ENCODE peak calls at places on chromosomes 13 and 19, in seven cellular contexts. One of them, this sample, is unnamed.

GRCh38 chr19:41821003-41821735 is 23.3 kb downstream of the LYPD4 start:
- DNase-seq in psoas muscle: no peak
- DNase-seq in anterior cingulate cortex: no peak
- DNase-seq in stimulated activated CD4-positive, alpha-beta T cell treated with anti-CD3 and anti-CD28 coated beads, Interleukin-15, amount 100 ng/mL, for 1 hour: no peak
- DNase-seq in RWPE2: no peak
- DNase-seq in ELF-1: peak; percentile 51
- DNase-seq in NCI-H446 treated with DMSO at 0.1 percent for 48 hours: no peak
- DNase-seq in this sample: peak; percentile 43

GRCh38 chr19:15265849-15266248 is 33.6 kb upstream of the EPHX3 start:
- DNase-seq in psoas muscle: peak; percentile 96
- DNase-seq in anterior cingulate cortex: peak; percentile 72
- DNase-seq in stimulated activated CD4-positive, alpha-beta T cell treated with anti-CD3 and anti-CD28 coated beads, Interleukin-15, amount 100 ng/mL, for 1 hour: no peak
- DNase-seq in RWPE2: no peak
- DNase-seq in ELF-1: no peak
- DNase-seq in NCI-H446 treated with DMSO at 0.1 percent for 48 hours: peak; percentile 92
- DNase-seq in this sample: no peak

GRCh38 chr13:41137951-41138350 is 5.3 kb upstream of the KBTBD6 start:
- DNase-seq in psoas muscle: no peak
- DNase-seq in anterior cingulate cortex: no peak
- DNase-seq in stimulated activated CD4-positive, alpha-beta T cell treated with anti-CD3 and anti-CD28 coated beads, Interleukin-15, amount 100 ng/mL, for 1 hour: no peak
- DNase-seq in RWPE2: no peak
- DNase-seq in ELF-1: no peak
- DNase-seq in NCI-H446 treated with DMSO at 0.1 percent for 48 hours: no peak
- DNase-seq in this sample: no peak

GRCh38 chr19:46133101-46133627 is 8.7 kb upstream of the IGFL3 start:
- DNase-seq in psoas muscle: no peak
- DNase-seq in anterior cingulate cortex: no peak
- DNase-seq in stimulated activated CD4-positive, alpha-beta T cell treated with anti-CD3 and anti-CD28 coated beads, Interleukin-15, amount 100 ng/mL, for 1 hour: no peak
- DNase-seq in RWPE2: peak; percentile 83
- DNase-seq in ELF-1: peak; percentile 81
- DNase-seq in NCI-H446 treated with DMSO at 0.1 percent for 48 hours: no peak
- DNase-seq in this sample: no peak

GRCh38 chr19:44867578-44867977 is 21.5 kb downstream of the NECTIN2 start:
- DNase-seq in psoas muscle: no peak
- DNase-seq in anterior cingulate cortex: no peak
- DNase-seq in stimulated activated CD4-positive, alpha-beta T cell treated with anti-CD3 and anti-CD28 coated beads, Interleukin-15, amount 100 ng/mL, for 1 hour: no peak
- DNase-seq in RWPE2: no peak
- DNase-seq in ELF-1: no peak
- DNase-seq in NCI-H446 treated with DMSO at 0.1 percent for 48 hours: no peak
- DNase-seq in this sample: no peak

GRCh38 chr13:40637644-40638043 is 28.8 kb downstream of the FOXO1 start:
- DNase-seq in psoas muscle: no peak
- DNase-seq in anterior cingulate cortex: no peak
- DNase-seq in stimulated activated CD4-positive, alpha-beta T cell treated with anti-CD3 and anti-CD28 coated beads, Interleukin-15, amount 100 ng/mL, for 1 hour: no peak
- DNase-seq in RWPE2: no peak
- DNase-seq in ELF-1: no peak
- DNase-seq in NCI-H446 treated with DMSO at 0.1 percent for 48 hours: no peak
- DNase-seq in this sample: no peak

GRCh38 chr19:34429553-34429952 is 1.4 kb downstream of the UBA2 start:
- DNase-seq in psoas muscle: no peak
- DNase-seq in anterior cingulate cortex: no peak
- DNase-seq in stimulated activated CD4-positive, alpha-beta T cell treated with anti-CD3 and anti-CD28 coated beads, Interleukin-15, amount 100 ng/mL, for 1 hour: no peak
- DNase-seq in RWPE2: no peak
- DNase-seq in ELF-1: no peak
- DNase-seq in NCI-H446 treated with DMSO at 0.1 percent for 48 hours: no peak
- DNase-seq in this sample: no peak

GRCh38 chr19:44947041-44947581 is 1.3 kb downstream of the APOC2 start:
- DNase-seq in psoas muscle: no peak
- DNase-seq in anterior cingulate cortex: no peak
- DNase-seq in stimulated activated CD4-positive, alpha-beta T cell treated with anti-CD3 and anti-CD28 coated beads, Interleukin-15, amount 100 ng/mL, for 1 hour: no peak
- DNase-seq in RWPE2: no peak
- DNase-seq in ELF-1: no peak
- DNase-seq in NCI-H446 treated with DMSO at 0.1 percent for 48 hours: no peak
- DNase-seq in this sample: no peak

GRCh38 chr13:40963927-40964326 is 55.2 kb downstream of the ELF1 start:
- DNase-seq in psoas muscle: no peak
- DNase-seq in anterior cingulate cortex: no peak
- DNase-seq in stimulated activated CD4-positive, alpha-beta T cell treated with anti-CD3 and anti-CD28 coated beads, Interleukin-15, amount 100 ng/mL, for 1 hour: no peak
- DNase-seq in RWPE2: no peak
- DNase-seq in ELF-1: peak; percentile 6
- DNase-seq in NCI-H446 treated with DMSO at 0.1 percent for 48 hours: no peak
- DNase-seq in this sample: no peak

GRCh38 chr13:25032160-25032559 is 63.8 kb upstream of the PABPC3 start:
- DNase-seq in psoas muscle: no peak
- DNase-seq in anterior cingulate cortex: no peak
- DNase-seq in stimulated activated CD4-positive, alpha-beta T cell treated with anti-CD3 and anti-CD28 coated beads, Interleukin-15, amount 100 ng/mL, for 1 hour: no peak
- DNase-seq in RWPE2: no peak
- DNase-seq in ELF-1: peak; percentile 28
- DNase-seq in NCI-H446 treated with DMSO at 0.1 percent for 48 hours: no peak
- DNase-seq in this sample: no peak

GRCh38 chr13:89845874-89846273 is 1501.6 kb upstream of the MIR17HG start:
- DNase-seq in psoas muscle: no peak
- DNase-seq in anterior cingulate cortex: no peak
- DNase-seq in stimulated activated CD4-positive, alpha-beta T cell treated with anti-CD3 and anti-CD28 coated beads, Interleukin-15, amount 100 ng/mL, for 1 hour: no peak
- DNase-seq in RWPE2: no peak
- DNase-seq in ELF-1: no peak
- DNase-seq in NCI-H446 treated with DMSO at 0.1 percent for 48 hours: no peak
- DNase-seq in this sample: no peak

GRCh38 chr13:48370815-48371214 is 42.1 kb downstream of the LPAR6 start:
- DNase-seq in psoas muscle: no peak
- DNase-seq in anterior cingulate cortex: no peak
- DNase-seq in stimulated activated CD4-positive, alpha-beta T cell treated with anti-CD3 and anti-CD28 coated beads, Interleukin-15, amount 100 ng/mL, for 1 hour: no peak
- DNase-seq in RWPE2: no peak
- DNase-seq in ELF-1: no peak
- DNase-seq in NCI-H446 treated with DMSO at 0.1 percent for 48 hours: no peak
- DNase-seq in this sample: no peak

GRCh38 chr13:59771272-59771671 is 392.5 kb downstream of the DIAPH3 start:
- DNase-seq in psoas muscle: no peak
- DNase-seq in anterior cingulate cortex: no peak
- DNase-seq in stimulated activated CD4-positive, alpha-beta T cell treated with anti-CD3 and anti-CD28 coated beads, Interleukin-15, amount 100 ng/mL, for 1 hour: no peak
- DNase-seq in RWPE2: no peak
- DNase-seq in ELF-1: no peak
- DNase-seq in NCI-H446 treated with DMSO at 0.1 percent for 48 hours: no peak
- DNase-seq in this sample: no peak

GRCh38 chr19:4730740-4731171 is 7.1 kb upstream of the DPP9 start:
- DNase-seq in psoas muscle: no peak
- DNase-seq in anterior cingulate cortex: no peak
- DNase-seq in stimulated activated CD4-positive, alpha-beta T cell treated with anti-CD3 and anti-CD28 coated beads, Interleukin-15, amount 100 ng/mL, for 1 hour: peak; percentile 31
- DNase-seq in RWPE2: no peak
- DNase-seq in ELF-1: peak; percentile 58
- DNase-seq in NCI-H446 treated with DMSO at 0.1 percent for 48 hours: no peak
- DNase-seq in this sample: peak; percentile 60

GRCh38 chr19:49887653-49888477 is 8.8 kb downstream of the IL4I1 start:
- DNase-seq in psoas muscle: no peak
- DNase-seq in anterior cingulate cortex: no peak
- DNase-seq in stimulated activated CD4-positive, alpha-beta T cell treated with anti-CD3 and anti-CD28 coated beads, Interleukin-15, amount 100 ng/mL, for 1 hour: no peak
- DNase-seq in RWPE2: no peak
- DNase-seq in ELF-1: no peak
- DNase-seq in NCI-H446 treated with DMSO at 0.1 percent for 48 hours: no peak
- DNase-seq in this sample: no peak

GRCh38 chr19:2034729-2035589 is 16.1 kb downstream of the MKNK2 start:
- DNase-seq in psoas muscle: peak; percentile 89
- DNase-seq in anterior cingulate cortex: no peak
- DNase-seq in stimulated activated CD4-positive, alpha-beta T cell treated with anti-CD3 and anti-CD28 coated beads, Interleukin-15, amount 100 ng/mL, for 1 hour: no peak
- DNase-seq in RWPE2: peak; percentile 65
- DNase-seq in ELF-1: peak; percentile 95
- DNase-seq in NCI-H446 treated with DMSO at 0.1 percent for 48 hours: no peak
- DNase-seq in this sample: peak; percentile 68

This sample was measured in DND-41.